ENCODE peak calls at places on chromosomes 5 and 9, in four cellular contexts. D, W, I and Q are unnamed samples.

GRCh38 chr5:83044941-83045340 is 32.3 kb downstream of the TMEM167A start:
- DNase-seq in D (no peak), W (no peak), I (no peak), Q (no peak)

GRCh38 chr9:111974092-111974681 is 77.6 kb downstream of the UGCG start:
- DNase-seq in I (no peak), D (no peak), W (no peak), Q (no peak)

GRCh38 chr5:57174128-57174849 is 430 bp downstream of the GPBP1 start:
- DNase-seq in W (no peak), D (peak), I (no peak), Q (peak)

GRCh38 chr9:34719021-34719768 is 9.3 kb upstream of the CCL21 start:
- DNase-seq in W (no peak), I (no peak), D (no peak), Q (no peak)

GRCh38 chr5:51389582-51390463 is 6.6 kb downstream of the ISL1 start:
- DNase-seq in W (no peak), I (no peak), D (no peak), Q (no peak)

GRCh38 chr5:158200624-158201023 is 341.7 kb upstream of the CLINT1 start:
- DNase-seq in D (no peak), W (no peak), I (no peak), Q (no peak)

GRCh38 chr5:107329850-107330249 is 340.9 kb downstream of the EFNA5 start:
- DNase-seq in I (no peak), W (no peak), D (no peak), Q (no peak)

GRCh38 chr9:106339882-106340281 is 523.1 kb upstream of the ZNF462 start:
- DNase-seq in W (no peak), D (no peak), I (no peak), Q (no peak)

GRCh38 chr5:137254695-137255094 is 244.4 kb downstream of the SPOCK1 start:
- DNase-seq in D (no peak), W (no peak), I (no peak), Q (no peak)

GRCh38 chr5:174608631-174609097 is 115.7 kb upstream of the MSX2 start:
- DNase-seq in D (no peak), I (no peak), W (no peak), Q (no peak)

GRCh38 chr5:104652271-104652861 is 1089.8 kb upstream of the NUDT12 start:
- DNase-seq in W (no peak), D (no peak), I (no peak), Q (no peak)

GRCh38 chr9:107274953-107275422 is 8.1 kb upstream of the RAD23B start:
- DNase-seq in W (peak), I (no peak), D (peak), Q (no peak)

GRCh38 chr5:101370240-101370639 is 467.2 kb upstream of the ST8SIA4 start:
- DNase-seq in I (no peak), D (no peak), W (no peak), Q (no peak)

GRCh38 chr5:114857951-114858401 is 311.7 kb downstream of the TRIM36 start:
- DNase-seq in D (no peak), W (no peak), I (no peak), Q (no peak)

GRCh38 chr9:82247318-82247717 is 258.7 kb downstream of the SPATA31D1 start:
- DNase-seq in W (no peak), D (no peak), I (no peak), Q (no peak)

GRCh38 chr5:75048457-75048953 is 3.9 kb downstream of the GCNT4 start:
- DNase-seq in I (no peak), D (no peak), W (no peak), Q (no peak)

GRCh38 chr5:140833993-140834392 is at the start of gene PCDHA7:
- DNase-seq in D (peak), W (peak), I (no peak), Q (no peak)

GRCh38 chr5:33227247-33227646 is 213.5 kb upstream of the TARS1 start:
- DNase-seq in I (no peak), D (no peak), W (no peak), Q (no peak)
- TF ChIP-seq PHF8 in I (no peak), D (no peak), W (no peak), Q (no peak)

DNA sequence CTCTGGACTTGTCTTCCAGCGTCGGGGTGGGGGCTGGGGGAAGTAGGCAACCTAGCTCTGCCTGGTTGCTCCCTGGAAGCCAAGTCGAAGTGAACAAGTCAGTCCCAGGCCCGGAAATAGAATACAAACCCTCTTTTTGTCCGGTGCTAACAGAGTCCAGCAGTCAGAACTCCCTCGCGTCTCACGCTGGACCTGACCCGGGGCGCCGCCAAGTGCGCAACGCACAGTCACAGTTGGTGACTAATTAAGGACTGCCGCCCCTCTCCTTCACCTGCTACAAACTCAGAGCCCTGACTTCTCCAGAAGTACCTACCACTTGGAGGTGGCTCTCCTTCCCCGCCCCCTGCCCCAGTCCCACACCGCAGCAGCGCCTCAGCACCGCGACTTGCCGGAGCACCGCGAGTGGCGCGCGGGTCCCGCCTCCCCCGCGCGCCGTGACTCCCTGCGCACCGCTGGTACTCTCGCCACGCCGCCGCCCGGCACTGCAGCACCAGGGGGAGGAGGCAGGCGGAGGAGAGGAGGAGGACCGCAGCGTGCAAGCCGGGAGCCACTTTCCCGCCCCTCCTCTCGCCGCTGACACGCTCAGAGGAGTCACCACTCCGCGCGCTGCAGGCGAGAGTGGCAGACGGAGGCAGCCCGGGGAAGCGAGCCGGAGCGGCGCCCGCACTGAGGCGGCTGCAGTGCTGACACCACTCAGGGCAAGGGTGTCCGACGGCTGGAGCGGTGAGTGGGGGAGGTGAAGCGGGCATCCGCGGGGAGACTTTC is at the start of gene SV2C:
- DNase-seq in I (peak), W (no peak), D (peak), Q (no peak)
- TF ChIP-seq CHD2 in I (no peak), W (no peak), D (no peak), Q (no peak)

GRCh38 chr9:133556354-133556753 is 21.9 kb downstream of the ADAMTSL2 start:
- DNase-seq in W (no peak), D (no peak), I (no peak), Q (no peak)

GRCh38 chr9:133560944-133561343 is 26.4 kb downstream of the ADAMTSL2 start:
- DNase-seq in W (no peak), D (no peak), I (no peak), Q (no peak)

GRCh38 chr9:133557581-133557980 is 23.1 kb downstream of the ADAMTSL2 start:
- DNase-seq in D (no peak), W (no peak), I (no peak), Q (no peak)

GRCh38 chr9:133560311-133560710 is 25.8 kb downstream of the ADAMTSL2 start:
- DNase-seq in W (no peak), I (no peak), D (no peak), Q (no peak)

GRCh38 chr9:133558191-133559126 is 24.0 kb downstream of the ADAMTSL2 start:
- DNase-seq in W (peak), I (no peak), D (no peak), Q (peak)
- TF ChIP-seq PHF8 in W (no peak), I (no peak), D (no peak), Q (no peak)

DNA sequence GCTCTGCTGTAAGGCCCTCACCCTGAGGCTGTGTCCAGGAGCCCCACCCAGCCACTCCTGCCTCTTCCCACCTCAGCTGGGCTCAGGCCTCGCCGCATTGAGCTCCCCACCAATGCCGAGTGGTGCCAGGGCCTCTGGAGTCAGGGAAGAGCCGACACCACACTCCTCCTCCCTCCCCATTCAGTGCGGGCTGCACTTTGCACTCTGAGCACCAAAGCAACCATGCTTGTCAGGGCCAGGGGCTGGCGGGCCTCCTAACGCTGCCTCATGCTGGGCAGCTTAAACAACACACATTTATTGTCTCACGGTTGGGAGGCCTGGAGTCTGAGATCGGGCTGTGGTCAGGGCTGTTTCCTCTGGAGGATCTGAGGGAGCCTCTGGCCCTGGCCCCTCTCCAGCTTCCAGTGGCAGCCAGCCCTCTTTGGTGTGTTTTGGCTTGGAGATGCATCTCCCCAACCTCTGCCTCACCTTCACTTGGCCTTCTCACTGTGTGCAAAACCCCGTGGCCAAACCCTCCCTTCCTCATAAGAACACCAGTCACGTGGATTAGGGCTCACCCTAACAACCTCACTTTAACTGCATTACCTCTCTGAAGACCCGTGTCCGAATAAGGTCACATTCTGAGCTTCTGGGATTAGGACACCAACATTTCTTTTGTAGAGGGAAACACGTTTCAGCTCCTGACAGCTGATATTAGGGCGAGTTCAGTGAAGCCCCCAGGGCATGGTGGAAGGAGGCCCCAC is 157.8 kb downstream of the MED10 start:
- DNase-seq in W (peak), D (no peak), I (no peak), Q (no peak)
- TF ChIP-seq CHD2 in W (no peak), D (no peak), I (no peak), Q (no peak)

GRCh38 chr5:143601917-143602333 is 198.4 kb upstream of the NR3C1 start:
- DNase-seq in I (no peak), D (no peak), W (no peak), Q (no peak)

GRCh38 chr5:143596824-143597223 is 193.3 kb upstream of the NR3C1 start:
- DNase-seq in I (no peak), W (no peak), D (no peak), Q (no peak)

GRCh38 chr5:143599474-143599873 is 196.0 kb upstream of the NR3C1 start:
- DNase-seq in W (no peak), D (no peak), I (no peak), Q (no peak)

GRCh38 chr5:143601357-143601756 is 197.9 kb upstream of the NR3C1 start:
- DNase-seq in I (no peak), W (peak), D (no peak), Q (no peak)

DNA sequence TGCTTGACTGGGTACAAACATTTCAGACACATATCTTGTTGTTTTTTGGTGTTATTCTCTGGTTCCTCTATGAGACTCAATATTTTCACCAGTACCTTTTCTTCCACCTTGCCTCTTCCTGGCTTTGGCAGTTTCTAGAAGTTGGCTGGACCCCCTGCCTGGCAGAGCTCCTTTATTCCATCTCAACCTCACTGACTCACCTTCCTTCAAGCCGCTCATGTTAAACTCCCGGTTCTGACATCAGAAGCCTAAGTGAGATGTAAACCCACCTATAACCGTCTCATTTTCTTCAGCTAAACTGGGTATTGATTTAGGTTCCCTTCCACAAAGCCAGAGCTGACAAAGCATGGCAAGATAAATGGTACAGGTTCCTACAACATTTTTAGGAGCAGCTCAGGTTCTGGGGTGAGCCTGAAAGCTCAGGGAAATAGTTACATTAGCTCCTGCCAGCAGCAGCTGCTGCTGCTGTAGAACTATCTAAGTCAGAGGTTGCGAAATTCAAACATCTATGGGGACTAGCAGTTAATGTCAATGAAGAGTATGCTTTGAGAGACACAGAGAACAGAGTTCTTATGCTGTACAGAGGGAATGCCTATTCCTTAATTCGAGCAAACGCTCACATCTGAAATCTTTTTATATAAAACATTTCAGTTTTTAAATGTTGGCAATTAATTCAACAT is 197.1 kb upstream of the NR3C1 start:
- DNase-seq in W (peak), I (no peak), D (no peak), Q (no peak)
- TF ChIP-seq PHF8 in W (no peak), I (no peak), D (no peak), Q (no peak)

GRCh38 chr5:1245901-1246576 is 20.9 kb downstream of the SLC6A18 start:
- DNase-seq in W (no peak), I (peak), D (no peak), Q (no peak)
- TF ChIP-seq CHD2 in W (no peak), I (no peak), D (no peak), Q (no peak)

DNA sequence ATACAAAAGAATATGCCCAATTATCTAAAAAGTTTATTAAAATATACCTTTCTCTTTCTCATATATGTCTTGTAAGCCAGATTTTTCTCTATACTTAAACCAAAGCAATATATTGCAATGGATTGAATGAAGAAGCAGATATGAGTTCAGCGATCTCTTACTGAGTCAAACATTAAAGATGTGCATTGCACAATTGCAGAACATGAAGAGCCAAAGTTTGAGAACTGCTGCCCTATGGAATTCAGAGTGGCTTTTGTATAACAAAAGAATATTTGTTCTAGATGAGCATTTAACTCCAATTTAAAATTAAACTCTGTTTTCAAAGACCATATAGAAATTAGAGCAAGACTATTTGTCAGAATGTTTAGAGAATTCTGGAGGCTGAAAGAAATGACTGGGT is 519.0 kb upstream of the DAB2 start:
- DNase-seq in I (no peak), D (no peak), W (no peak), Q (no peak)
- TF ChIP-seq PHF8 in I (no peak), D (no peak), W (no peak), Q (no peak)

GRCh38 chr5:677131-678101 is 15.7 kb downstream of the TPPP start:
- DNase-seq in I (no peak), W (no peak), D (no peak), Q (no peak)
- TF ChIP-seq CHD2 in I (no peak), W (no peak), D (no peak), Q (no peak)

DNA sequence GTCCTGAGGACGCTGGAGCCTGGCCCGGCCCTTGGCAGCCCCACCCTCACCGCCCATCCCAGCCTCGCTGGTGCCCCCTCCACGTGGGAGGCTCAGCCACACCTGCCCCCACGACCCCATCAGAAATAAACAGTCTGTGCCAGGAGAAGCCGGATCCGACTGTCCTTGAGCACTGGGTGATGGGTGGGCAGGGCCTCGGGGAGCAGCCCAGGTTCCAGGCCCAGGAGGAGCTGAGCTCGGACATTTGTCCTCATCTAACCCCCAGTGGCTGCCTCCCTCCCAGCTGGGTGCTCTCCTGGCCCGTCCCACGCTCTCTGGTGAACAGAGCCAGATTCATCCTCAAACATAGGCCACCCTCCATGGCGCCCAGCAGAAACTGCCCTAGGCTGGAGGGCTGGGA is 4.6 kb upstream of the PTGDS start:
- DNase-seq in W (no peak), D (no peak), I (no peak), Q (no peak)
- TF ChIP-seq PHF8 in W (no peak), D (no peak), I (no peak), Q (no peak)